ENCODE peak calls at places on chromosomes 1 and 21, in four cellular contexts. One of them, this sample, is unnamed. For H3K27me3, the result is how much of the 10 kb centered on the place peaks cover.

GRCh38 chr1:9196129-9197040 is 38.2 kb upstream of the H6PD start:
- DNase-seq in PC-3: peak
- DNase-seq in effector memory CD4-positive, alpha-beta T cell: no peak
- DNase-seq in A673: peak
- DNase-seq in this sample: no peak

GRCh38 chr1:165047985-165048384 is 308.5 kb downstream of the LMX1A start:
- DNase-seq in PC-3: no peak
- DNase-seq in effector memory CD4-positive, alpha-beta T cell: no peak
- DNase-seq in A673: no peak
- DNase-seq in this sample: no peak

GRCh38 chr21:41319273-41319672 is 2.7 kb downstream of the FAM3B start:
- DNase-seq in PC-3: no peak
- DNase-seq in effector memory CD4-positive, alpha-beta T cell: no peak
- DNase-seq in A673: no peak
- DNase-seq in this sample: no peak

GRCh38 chr1:228647523-228648444 is 87.5 kb upstream of the RHOU start:
- DNase-seq in PC-3: peak
- DNase-seq in effector memory CD4-positive, alpha-beta T cell: no peak
- DNase-seq in A673: peak
- DNase-seq in this sample: peak

GRCh38 chr1:197838836-197839235 is 63.6 kb upstream of the DENND1B start:
- DNase-seq in PC-3: peak
- DNase-seq in effector memory CD4-positive, alpha-beta T cell: no peak
- DNase-seq in A673: no peak
- DNase-seq in this sample: no peak

GRCh38 chr1:3785458-3786157 is 10.7 kb downstream of the LRRC47 start:
- DNase-seq in PC-3: peak
- DNase-seq in effector memory CD4-positive, alpha-beta T cell: no peak
- DNase-seq in A673: peak
- DNase-seq in this sample: no peak

GRCh38 chr21:39972976-39973375 is 105.7 kb downstream of the PCP4 start:
- DNase-seq in PC-3: no peak
- DNase-seq in effector memory CD4-positive, alpha-beta T cell: no peak
- DNase-seq in A673: no peak
- DNase-seq in this sample: no peak

GRCh38 chr1:33360367-33360766 is 39.5 kb upstream of the A3GALT2 start:
- DNase-seq in PC-3: no peak
- DNase-seq in effector memory CD4-positive, alpha-beta T cell: no peak
- DNase-seq in A673: no peak
- DNase-seq in this sample: no peak

GRCh38 chr1:1858382-1859086 is 32.4 kb downstream of the GNB1 start:
- DNase-seq in PC-3: peak
- DNase-seq in effector memory CD4-positive, alpha-beta T cell: peak
- DNase-seq in A673: peak
- DNase-seq in this sample: no peak

GRCh38 chr1:114453361-114453784 is 57.6 kb downstream of the TRIM33 start:
- DNase-seq in PC-3: no peak
- DNase-seq in effector memory CD4-positive, alpha-beta T cell: no peak
- DNase-seq in A673: no peak
- DNase-seq in this sample: no peak

GRCh38 chr1:165036403-165036802 is 320.1 kb downstream of the LMX1A start:
- DNase-seq in PC-3: no peak
- DNase-seq in effector memory CD4-positive, alpha-beta T cell: no peak
- DNase-seq in A673: no peak
- DNase-seq in this sample: no peak

GRCh38 chr1:198681247-198681646 is 42.4 kb downstream of the PTPRC start:
- DNase-seq in PC-3: peak
- DNase-seq in effector memory CD4-positive, alpha-beta T cell: no peak
- DNase-seq in A673: peak
- DNase-seq in this sample: no peak

GRCh38 chr1:183030053-183030452 is 6.8 kb downstream of the LAMC1 start:
- DNase-seq in PC-3: peak
- DNase-seq in effector memory CD4-positive, alpha-beta T cell: no peak
- DNase-seq in A673: no peak
- DNase-seq in this sample: no peak

GRCh38 chr1:169144941-169145626 is 38.6 kb downstream of the ATP1B1 start:
- DNase-seq in PC-3: no peak
- DNase-seq in effector memory CD4-positive, alpha-beta T cell: no peak
- DNase-seq in A673: no peak
- DNase-seq in this sample: no peak

GRCh38 chr1:212221801-212222200 is 63.4 kb upstream of the PPP2R5A start:
- DNase-seq in PC-3: no peak
- DNase-seq in effector memory CD4-positive, alpha-beta T cell: no peak
- DNase-seq in A673: no peak
- DNase-seq in this sample: no peak

GRCh38 chr1:2050482-2050792 is 226 bp downstream of the PRKCZ start:
- DNase-seq in PC-3: peak
- DNase-seq in effector memory CD4-positive, alpha-beta T cell: no peak
- DNase-seq in A673: no peak
- DNase-seq in this sample: no peak

GRCh38 chr1:6579374-6580118 is at the start of gene ZBTB48:
- DNase-seq in PC-3: peak
- DNase-seq in effector memory CD4-positive, alpha-beta T cell: peak
- DNase-seq in A673: peak
- DNase-seq in this sample: peak

GRCh38 chr1:6580588-6581270 is 935 bp downstream of the ZBTB48 start:
- DNase-seq in PC-3: peak
- DNase-seq in effector memory CD4-positive, alpha-beta T cell: no peak
- DNase-seq in A673: peak
- DNase-seq in this sample: no peak

GRCh38 chr1:6581561-6582305 is 1.9 kb downstream of the ZBTB48 start:
- DNase-seq in PC-3: peak
- DNase-seq in effector memory CD4-positive, alpha-beta T cell: no peak
- DNase-seq in A673: no peak
- DNase-seq in this sample: no peak

GRCh38 chr1:6578624-6579373 is 995 bp upstream of the ZBTB48 start:
- DNase-seq in PC-3: no peak
- DNase-seq in effector memory CD4-positive, alpha-beta T cell: no peak
- DNase-seq in A673: no peak
- DNase-seq in this sample: no peak

GRCh38 chr1:6580119-6580587 is 359 bp downstream of the ZBTB48 start:
- DNase-seq in PC-3: no peak
- DNase-seq in effector memory CD4-positive, alpha-beta T cell: no peak
- DNase-seq in A673: no peak
- DNase-seq in this sample: no peak
- H3K27ac ChIP-seq in PC-3: peak
- H3K27ac ChIP-seq in effector memory CD4-positive, alpha-beta T cell: peak
- H3K27ac ChIP-seq in A673: peak
- H3K27ac ChIP-seq in this sample: no peak

GRCh38 chr1:230760360-230760827 is 13.2 kb downstream of the CAPN9 start:
- DNase-seq in PC-3: peak
- DNase-seq in effector memory CD4-positive, alpha-beta T cell: no peak
- DNase-seq in A673: no peak
- DNase-seq in this sample: no peak

GRCh38 chr1:230763927-230764591 is 16.9 kb downstream of the CAPN9 start:
- DNase-seq in PC-3: no peak
- DNase-seq in effector memory CD4-positive, alpha-beta T cell: no peak
- DNase-seq in A673: no peak
- DNase-seq in this sample: no peak

GRCh38 chr1:230758705-230759354 is 11.6 kb downstream of the CAPN9 start:
- DNase-seq in PC-3: no peak
- DNase-seq in effector memory CD4-positive, alpha-beta T cell: no peak
- DNase-seq in A673: no peak
- DNase-seq in this sample: no peak

GRCh38 chr1:230757856-230758704 is 10.9 kb downstream of the CAPN9 start:
- DNase-seq in PC-3: no peak
- DNase-seq in effector memory CD4-positive, alpha-beta T cell: no peak
- DNase-seq in A673: no peak
- DNase-seq in this sample: no peak

DNA sequence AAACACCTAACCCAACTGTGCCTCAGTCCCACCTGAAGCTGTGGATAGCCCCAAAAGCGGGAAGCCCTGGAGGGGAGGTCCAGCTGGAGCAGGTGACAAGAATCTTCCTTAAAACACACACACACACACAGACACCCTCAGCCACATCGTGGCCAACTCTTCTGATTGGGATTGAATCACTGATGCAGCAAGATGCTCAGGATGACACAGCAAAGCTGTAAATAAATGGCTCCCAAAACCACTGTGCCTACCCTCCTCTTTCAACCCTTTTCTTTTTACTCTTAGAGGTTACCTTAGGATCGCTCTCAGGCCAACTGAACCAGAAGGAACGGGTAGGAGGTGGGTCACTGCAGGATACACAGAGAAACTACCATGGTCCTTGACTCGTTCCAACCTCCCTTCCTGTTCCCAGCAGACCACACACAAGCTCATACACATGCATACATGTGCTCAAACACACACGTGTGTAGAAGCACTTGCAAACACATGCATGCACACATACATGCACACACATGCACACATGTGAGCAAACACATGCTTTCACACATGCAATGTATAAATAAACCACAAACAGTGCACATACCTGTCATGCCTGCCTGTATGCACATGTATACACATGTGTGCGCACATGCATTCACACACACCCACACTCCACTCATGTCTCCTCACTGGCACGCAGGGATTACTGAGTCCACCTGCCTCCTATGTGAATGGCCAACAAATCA is 14.4 kb downstream of the CAPN9 start:
- DNase-seq in PC-3: no peak
- DNase-seq in effector memory CD4-positive, alpha-beta T cell: no peak
- DNase-seq in A673: no peak
- DNase-seq in this sample: no peak
- H3K27me3 ChIP-seq in PC-3: under half
- H3K27me3 ChIP-seq in effector memory CD4-positive, alpha-beta T cell: under half
- H3K27me3 ChIP-seq in A673: under half
- H3K27me3 ChIP-seq in this sample: under half

DNA sequence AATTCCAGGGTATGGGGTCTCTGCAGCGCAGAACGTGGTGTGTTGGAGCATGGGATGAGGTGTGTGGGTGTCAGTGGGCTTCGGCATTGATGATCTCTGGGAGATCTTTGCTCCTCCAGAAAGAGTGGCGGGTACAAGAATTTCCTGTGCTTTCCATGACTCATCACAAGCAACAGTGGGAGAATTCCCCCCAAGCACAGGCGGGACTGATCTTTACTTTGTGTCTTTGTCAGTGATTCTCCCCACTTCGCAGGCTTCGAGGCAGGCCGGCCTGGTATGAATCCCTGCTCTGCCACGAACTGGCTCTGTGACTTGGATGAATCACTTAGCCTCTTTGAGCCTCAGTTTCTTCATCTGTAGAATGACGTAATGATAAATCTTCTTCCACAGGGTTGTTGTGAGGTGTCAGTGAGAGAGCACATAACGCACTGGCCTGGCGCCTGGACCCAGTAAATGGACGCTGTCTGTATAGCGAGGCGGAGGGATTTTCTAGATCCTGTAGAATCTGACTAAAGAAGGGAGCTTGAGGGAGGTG is 2.0 kb downstream of the OPRD1 start:
- DNase-seq in PC-3: no peak
- DNase-seq in effector memory CD4-positive, alpha-beta T cell: no peak
- DNase-seq in A673: peak
- DNase-seq in this sample: no peak
- H3K4me3 ChIP-seq in PC-3: no peak
- H3K4me3 ChIP-seq in effector memory CD4-positive, alpha-beta T cell: no peak
- H3K4me3 ChIP-seq in A673: no peak
- H3K4me3 ChIP-seq in this sample: no peak

DNA sequence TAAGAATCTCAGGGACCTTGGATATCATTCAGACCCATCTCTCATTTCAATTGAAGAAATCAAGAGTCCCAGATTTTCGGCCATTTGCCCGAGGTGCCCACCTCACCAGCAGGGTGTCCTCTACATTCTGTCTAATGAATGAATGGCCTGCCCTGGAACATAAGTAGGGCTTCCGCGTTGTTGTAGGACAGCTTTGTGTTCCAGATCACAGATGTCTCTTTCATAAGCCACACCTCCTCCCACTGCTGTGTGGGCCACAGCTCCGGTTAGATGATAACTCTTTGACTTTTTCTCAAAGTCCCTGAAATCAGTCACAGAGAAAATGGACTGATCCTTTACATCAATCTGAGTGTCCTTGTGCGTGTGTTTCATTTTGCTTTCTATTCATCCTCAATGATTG is 144.4 kb downstream of the RGS7 start:
- DNase-seq in PC-3: no peak
- DNase-seq in effector memory CD4-positive, alpha-beta T cell: no peak
- DNase-seq in A673: no peak
- DNase-seq in this sample: no peak
- H3K27ac ChIP-seq in PC-3: no peak
- H3K27ac ChIP-seq in effector memory CD4-positive, alpha-beta T cell: no peak
- H3K27ac ChIP-seq in A673: no peak
- H3K27ac ChIP-seq in this sample: no peak

DNA sequence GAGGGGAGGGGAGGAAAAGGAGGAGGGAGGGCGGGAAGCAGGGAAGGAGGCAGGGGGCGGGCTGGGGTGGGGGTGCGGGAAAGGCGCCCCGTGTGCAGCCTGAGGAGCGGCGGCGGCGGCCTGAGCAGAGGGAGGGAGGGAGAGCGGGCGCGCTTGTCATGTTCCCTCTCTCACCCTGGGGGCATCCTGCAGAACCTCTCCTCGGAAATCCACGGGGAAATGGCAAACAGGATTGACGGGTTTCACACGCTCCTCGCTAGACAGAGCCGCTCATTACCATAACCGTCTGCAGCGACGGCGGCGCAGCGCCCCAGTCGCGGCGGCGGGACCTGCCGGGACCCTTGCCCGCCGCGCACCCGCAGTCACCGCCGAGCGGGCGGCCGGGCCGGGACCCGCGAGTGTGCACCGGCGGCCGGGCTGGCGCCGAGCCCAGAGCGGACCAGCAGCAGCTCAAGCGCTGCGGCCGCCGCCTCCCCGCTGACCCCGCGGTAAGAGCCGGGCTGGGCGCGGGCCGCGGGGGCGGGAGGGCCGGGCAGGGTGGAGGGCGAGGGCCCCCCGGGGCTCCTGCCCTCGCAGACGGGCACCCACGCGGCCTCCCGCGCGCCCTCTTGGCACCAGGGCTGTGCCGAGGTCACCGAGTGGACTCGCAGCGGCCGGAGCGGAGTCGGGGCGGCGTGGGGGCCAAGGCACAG is at the start of gene SERTAD4:
- DNase-seq in PC-3: peak
- DNase-seq in effector memory CD4-positive, alpha-beta T cell: no peak
- DNase-seq in A673: peak
- DNase-seq in this sample: no peak
- H3K27me3 ChIP-seq in PC-3: under half
- H3K27me3 ChIP-seq in effector memory CD4-positive, alpha-beta T cell: under half
- H3K27me3 ChIP-seq in A673: under half
- H3K27me3 ChIP-seq in this sample: under half